ENCODE peak calls at places on chromosomes 1 and 21, in five cellular contexts. M, K, T, B and U are unnamed samples.

GRCh38 chr1:39574646-39575045 is 1.9 kb downstream of the PABPC4 start:
- DNase-seq in M (peak), T (peak), K (no peak), B (no peak), U (peak)

GRCh38 chr1:158611916-158612315 is 6.8 kb downstream of the OR10Z1 start:
- DNase-seq in K (no peak), B (no peak), T (no peak), M (no peak), U (no peak)

GRCh38 chr1:218339267-218339831 is 5.8 kb upstream of the TGFB2 start:
- DNase-seq in T (peak), M (peak), K (no peak), B (no peak), U (peak)

GRCh38 chr1:93056214-93056613 is 22.9 kb upstream of the MTF2 start:
- DNase-seq in K (no peak), T (peak), B (no peak), M (peak), U (peak)

GRCh38 chr1:27522860-27523665 is 33.1 kb upstream of the WASF2 start:
- DNase-seq in K (no peak), T (peak), B (peak), M (peak), U (no peak)

GRCh38 chr1:203915811-203916210 is 54.4 kb downstream of the SNRPE start:
- DNase-seq in B (no peak), K (no peak), T (peak), M (peak), U (no peak)

GRCh38 chr1:70503358-70503757 is 92.3 kb downstream of the CTH start:
- DNase-seq in B (no peak), M (peak), T (peak), K (no peak), U (peak)

GRCh38 chr1:10873189-10873588 is 76.7 kb upstream of the CASZ1 start:
- DNase-seq in T (peak), M (no peak), B (no peak), K (no peak), U (no peak)

GRCh38 chr1:115238336-115239147 is 99.5 kb downstream of the NGF start:
- DNase-seq in B (no peak), K (no peak), T (no peak), M (no peak), U (no peak)

GRCh38 chr1:17633654-17634053 is 94.2 kb downstream of the ARHGEF10L start:
- DNase-seq in B (no peak), T (peak), K (no peak), M (peak), U (peak)

GRCh38 chr21:35084869-35085268 is 35.8 kb upstream of the RUNX1 start:
- DNase-seq in B (no peak), K (no peak), T (peak), M (peak), U (peak)

GRCh38 chr1:19664453-19665043 is at the start of gene HTR6:
- DNase-seq in K (peak), B (no peak), M (no peak), T (no peak), U (no peak)

GRCh38 chr21:31347435-31348032 is 3.5 kb upstream of the TIAM1 start:
- DNase-seq in T (peak), K (no peak), B (no peak), M (peak), U (no peak)

GRCh38 chr1:209160230-209160629 is 423.3 kb upstream of the CAMK1G start:
- DNase-seq in B (no peak), M (no peak), T (no peak), K (no peak), U (no peak)

GRCh38 chr1:33641099-33641830 is 168.8 kb downstream of the ZSCAN20 start:
- DNase-seq in K (no peak), B (no peak), T (peak), M (peak), U (peak)

GRCh38 chr1:102879439-102879993 is 228.8 kb downstream of the COL11A1 start:
- DNase-seq in B (no peak), T (peak), M (peak), K (no peak), U (peak)

GRCh38 chr1:181919729-181919991 is 141.9 kb downstream of the ZNF648 start:
- DNase-seq in B (no peak), K (no peak), M (no peak), T (no peak), U (no peak)

GRCh38 chr1:27575861-27576331 is 28.0 kb downstream of the AHDC1 start:
- DNase-seq in T (no peak), B (no peak), K (peak), M (peak), U (peak)

GRCh38 chr1:76933847-76934657 is 66.8 kb downstream of the ST6GALNAC5 start:
- DNase-seq in T (no peak), B (no peak), M (no peak), K (no peak), U (no peak)

GRCh38 chr1:22536506-22536905 is 26.8 kb upstream of the EPHA8 start:
- DNase-seq in M (no peak), T (peak), K (no peak), B (no peak), U (no peak)

GRCh38 chr1:154661110-154661509 is 53.1 kb upstream of the ADAR start:
- DNase-seq in K (no peak), B (no peak), T (no peak), M (no peak), U (no peak)

GRCh38 chr1:222654849-222655248 is 37.0 kb downstream of the MIA3 start:
- DNase-seq in M (no peak), B (peak), T (peak), K (peak), U (no peak)

GRCh38 chr1:201930137-201930536 is 16.2 kb downstream of the LMOD1 start:
- DNase-seq in B (no peak), K (no peak), T (no peak), M (no peak), U (no peak)

GRCh38 chr1:154154534-154155181 is at the start of gene NUP210L:
- DNase-seq in T (peak), K (no peak), B (no peak), M (no peak), U (no peak)

GRCh38 chr21:36864974-36865373 is 101.5 kb downstream of the HLCS start:
- DNase-seq in M (no peak), B (no peak), T (no peak), K (no peak), U (no peak)

GRCh38 chr21:27261676-27262075 is 294.8 kb upstream of the ADAMTS5 start:
- DNase-seq in B (no peak), T (no peak), K (no peak), M (no peak), U (no peak)

GRCh38 chr1:200165493-200166220 is 138.1 kb downstream of the NR5A2 start:
- DNase-seq in M (no peak), K (no peak), T (no peak), B (no peak), U (no peak)